ENCODE peak calls at places on chromosomes 7 and 10, in eight cellular contexts. One of them, this sample, is unnamed.

GRCh38 chr10:34732926-34733325 is 82.2 kb downstream of the PARD3 start:
- DNase-seq in PC-3: peak
- DNase-seq in astrocyte of the hippocampus: no peak
- DNase-seq in SK-MEL-5: peak
- DNase-seq in DMS153: no peak
- DNase-seq in left lung: no peak
- DNase-seq in activated T-cell treated with anti-CD3 and anti-CD28 coated beads for 48 hours: no peak
- DNase-seq in C1 segment of cervical spinal cord: no peak
- DNase-seq in this sample: peak

GRCh38 chr7:31145339-31145738 is 93.2 kb downstream of the ADCYAP1R1 start:
- DNase-seq in PC-3: no peak
- DNase-seq in astrocyte of the hippocampus: no peak
- DNase-seq in SK-MEL-5: peak
- DNase-seq in DMS153: no peak
- DNase-seq in left lung: no peak
- DNase-seq in activated T-cell treated with anti-CD3 and anti-CD28 coated beads for 48 hours: no peak
- DNase-seq in C1 segment of cervical spinal cord: no peak
- DNase-seq in this sample: no peak

GRCh38 chr10:103648231-103648950 is 154.9 kb downstream of the NEURL1 start:
- DNase-seq in PC-3: no peak
- DNase-seq in astrocyte of the hippocampus: no peak
- DNase-seq in SK-MEL-5: no peak
- DNase-seq in DMS153: no peak
- DNase-seq in left lung: no peak
- DNase-seq in activated T-cell treated with anti-CD3 and anti-CD28 coated beads for 48 hours: no peak
- DNase-seq in C1 segment of cervical spinal cord: no peak
- DNase-seq in this sample: no peak

GRCh38 chr7:151081170-151082101 is 827 bp upstream of the FASTK start:
- DNase-seq in PC-3: no peak
- DNase-seq in astrocyte of the hippocampus: peak
- DNase-seq in SK-MEL-5: no peak
- DNase-seq in DMS153: no peak
- DNase-seq in left lung: peak
- DNase-seq in activated T-cell treated with anti-CD3 and anti-CD28 coated beads for 48 hours: no peak
- DNase-seq in C1 segment of cervical spinal cord: no peak
- DNase-seq in this sample: no peak

GRCh38 chr7:43385856-43386255 is 197.1 kb upstream of the STK17A start:
- DNase-seq in PC-3: peak
- DNase-seq in astrocyte of the hippocampus: no peak
- DNase-seq in SK-MEL-5: no peak
- DNase-seq in DMS153: no peak
- DNase-seq in left lung: no peak
- DNase-seq in activated T-cell treated with anti-CD3 and anti-CD28 coated beads for 48 hours: peak
- DNase-seq in C1 segment of cervical spinal cord: no peak
- DNase-seq in this sample: peak

GRCh38 chr7:9945131-9945530 is 1028.5 kb upstream of the PHF14 start:
- DNase-seq in PC-3: no peak
- DNase-seq in astrocyte of the hippocampus: peak
- DNase-seq in SK-MEL-5: no peak
- DNase-seq in DMS153: no peak
- DNase-seq in left lung: no peak
- DNase-seq in activated T-cell treated with anti-CD3 and anti-CD28 coated beads for 48 hours: no peak
- DNase-seq in C1 segment of cervical spinal cord: no peak
- DNase-seq in this sample: no peak

GRCh38 chr7:155467846-155468821 is 10.2 kb downstream of the EN2 start:
- DNase-seq in PC-3: no peak
- DNase-seq in astrocyte of the hippocampus: peak
- DNase-seq in SK-MEL-5: peak
- DNase-seq in DMS153: no peak
- DNase-seq in left lung: peak
- DNase-seq in activated T-cell treated with anti-CD3 and anti-CD28 coated beads for 48 hours: no peak
- DNase-seq in C1 segment of cervical spinal cord: no peak
- DNase-seq in this sample: no peak

GRCh38 chr7:132386249-132386681 is 190.0 kb downstream of the PLXNA4 start:
- DNase-seq in PC-3: no peak
- DNase-seq in astrocyte of the hippocampus: peak
- DNase-seq in SK-MEL-5: no peak
- DNase-seq in DMS153: no peak
- DNase-seq in left lung: no peak
- DNase-seq in activated T-cell treated with anti-CD3 and anti-CD28 coated beads for 48 hours: no peak
- DNase-seq in C1 segment of cervical spinal cord: peak
- DNase-seq in this sample: no peak

GRCh38 chr10:113894581-113894980 is 40.1 kb downstream of the NHLRC2 start:
- DNase-seq in PC-3: no peak
- DNase-seq in astrocyte of the hippocampus: no peak
- DNase-seq in SK-MEL-5: peak
- DNase-seq in DMS153: no peak
- DNase-seq in left lung: no peak
- DNase-seq in activated T-cell treated with anti-CD3 and anti-CD28 coated beads for 48 hours: no peak
- DNase-seq in C1 segment of cervical spinal cord: no peak
- DNase-seq in this sample: no peak